ENCODE peak calls at places on chromosome 11, in five cellular contexts. G is CD4-positive, alpha-beta T cell; W is LoVo; A is mucosa of descending colon; H is HFFc6. O is an unnamed sample.

GRCh38 chr11:75836422-75836821 is 21.4 kb downstream of the UVRAG start:
- DNase-seq in G (no peak), H (no peak), W (no peak), A (no peak), O (no peak)

GRCh38 chr11:10623797-10624761 is 55.6 kb upstream of the LYVE1 start:
- DNase-seq in W (peak), G (no peak), H (no peak), A (no peak), O (peak)

GRCh38 chr11:134761361-134761760 is 349.3 kb upstream of the B3GAT1 start:
- DNase-seq in G (no peak), A (no peak), W (no peak), H (no peak), O (no peak)

GRCh38 chr11:116871248-116871647 is 33.8 kb upstream of the APOA1 start:
- DNase-seq in A (no peak), H (peak), W (peak), G (no peak), O (no peak)

GRCh38 chr11:74896311-74896710 is 52.6 kb downstream of the XRRA1 start:
- DNase-seq in G (no peak), W (no peak), H (no peak), A (peak), O (no peak)

GRCh38 chr11:81497202-81497804 is 1236.4 kb downstream of the FAM181B start:
- DNase-seq in W (peak), H (peak), G (no peak), A (no peak), O (peak)

GRCh38 chr11:120746836-120747609 is 235.5 kb downstream of the GRIK4 start:
- DNase-seq in W (no peak), A (no peak), G (no peak), H (no peak), O (no peak)

GRCh38 chr11:127308291-127308690 is 307.7 kb upstream of the KIRREL3 start:
- DNase-seq in W (no peak), A (no peak), H (no peak), G (no peak), O (no peak)

GRCh38 chr11:123587044-123587443 is 67.4 kb downstream of the SCN3B start:
- DNase-seq in A (no peak), W (peak), G (no peak), H (no peak), O (no peak)

GRCh38 chr11:120929664-120930154 is 94.2 kb upstream of the TBCEL start:
- DNase-seq in A (peak), G (peak), W (peak), H (peak), O (peak)

GRCh38 chr11:68677432-68677831 is 6.9 kb upstream of the GAL start:
- DNase-seq in H (peak), W (peak), G (no peak), A (peak), O (no peak)

GRCh38 chr11:85464283-85464682 is 162.9 kb downstream of the DLG2 start:
- DNase-seq in H (no peak), A (no peak), G (no peak), W (no peak), O (no peak)

GRCh38 chr11:114290503-114291239 is 5.5 kb upstream of the NNMT start:
- DNase-seq in W (no peak), G (no peak), A (no peak), H (no peak), O (no peak)